ENCODE peak calls at places on chromosomes 2 and 18, in nine cellular contexts. S, H, M, P, A, K, F, O and R are unnamed samples.
A peak's percentile ranks its signal among the peaks of the same experiment; 100 is the strongest.

GRCh38 chr2:207487650-207488315 is 42.0 kb upstream of the CREB1 start:
- DNase-seq in F (peak; percentile 77), H (peak; percentile 79), M (no peak), P (peak; percentile 81), S (no peak), A (no peak), K (no peak), O (peak; percentile 76), R (no peak)

GRCh38 chr18:76349067-76349715 is 145.9 kb downstream of the ZNF516 start:
- DNase-seq in A (peak; percentile 68), K (peak; percentile 78), H (peak; percentile 96), M (no peak), S (peak; percentile 78), F (peak; percentile 76), O (peak; percentile 79), P (no peak), R (peak; percentile 95)

GRCh38 chr2:19508-19907 is 26.8 kb downstream of the FAM110C start:
- DNase-seq in K (no peak), A (no peak), M (no peak), S (no peak), P (no peak), H (no peak), O (no peak), F (no peak), R (no peak)

GRCh38 chr2:75100011-75100680 is 99.2 kb downstream of the TACR1 start:
- DNase-seq in S (no peak), F (peak; percentile 65), A (no peak), K (no peak), P (peak; percentile 68), H (peak; percentile 65), M (peak; percentile 42), O (peak; percentile 32), R (peak; percentile 78)

GRCh38 chr18:31684279-31685096 is at the start of gene B4GALT6:
- DNase-seq in H (peak; percentile 93), F (peak; percentile 48), P (no peak), K (peak; percentile 31), A (peak; percentile 12), M (no peak), S (peak; percentile 65), O (peak; percentile 35), R (peak; percentile 56)

GRCh38 chr18:34929336-34929780 is 111.9 kb upstream of the MAPRE2 start:
- DNase-seq in K (no peak), P (peak; percentile 16), O (peak; percentile 68), H (no peak), M (peak; percentile 82), A (peak; percentile 14), S (no peak), F (peak; percentile 92), R (no peak)

GRCh38 chr2:120448427-120448826 is 102.5 kb downstream of the INHBB start:
- DNase-seq in F (no peak), P (no peak), S (no peak), A (no peak), O (no peak), M (no peak), K (no peak), H (no peak), R (no peak)

GRCh38 chr18:53567935-53568574 is 656.4 kb downstream of the MBD2 start:
- DNase-seq in O (peak; percentile 57), P (peak; percentile 3), M (no peak), A (peak; percentile 7), F (peak; percentile 18), H (no peak), S (peak; percentile 22), K (peak; percentile 28), R (peak; percentile 67)

DNA sequence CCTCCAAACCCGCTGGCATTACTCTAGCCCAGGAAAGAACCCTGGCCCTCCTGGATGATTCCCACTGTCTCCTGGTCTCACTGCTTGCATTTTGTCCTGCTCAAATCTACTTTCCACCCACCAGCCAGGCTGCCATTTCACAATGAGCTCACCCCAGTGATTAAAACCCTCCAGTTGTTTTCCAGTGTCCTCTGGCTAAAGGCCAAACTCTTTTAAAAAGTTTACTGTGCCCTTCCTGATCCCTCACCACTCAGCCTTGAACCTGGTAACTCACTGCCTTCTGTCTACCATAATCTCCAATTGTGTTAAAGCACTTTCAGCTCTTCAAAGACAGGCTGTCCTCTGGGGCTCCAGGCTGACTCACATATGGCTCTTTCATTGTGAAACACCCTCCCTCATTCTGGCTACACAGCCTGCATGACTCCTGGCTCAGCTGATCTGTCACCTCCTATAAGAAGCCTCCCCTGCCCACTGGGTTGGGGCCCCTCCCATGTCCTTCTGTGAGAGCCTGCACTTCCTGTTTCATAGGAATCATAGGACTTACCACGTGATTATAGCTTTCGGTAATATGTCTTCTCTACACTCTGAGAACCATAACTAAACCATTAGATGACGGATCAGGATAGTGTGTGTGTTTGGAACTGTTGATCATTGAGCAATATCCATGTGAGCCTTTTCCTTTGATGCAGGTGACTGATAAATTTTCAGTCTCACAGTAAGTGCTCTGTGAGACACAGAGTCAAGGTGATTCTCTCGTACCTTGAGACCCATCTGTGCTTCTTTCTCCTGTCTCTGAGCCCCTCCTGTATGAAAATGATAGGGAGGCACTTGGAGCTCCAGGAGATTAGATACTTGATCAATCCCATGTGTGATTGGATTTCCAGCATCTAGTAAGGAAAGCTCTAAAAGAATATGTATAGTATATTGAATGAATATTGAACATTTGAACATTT is 590.8 kb upstream of the ID2 start:
- DNase-seq in P (peak; percentile 76), F (peak; percentile 86), O (peak; percentile 95), K (peak; percentile 7), A (peak; percentile 36), M (peak; percentile 43), S (peak; percentile 83), H (peak; percentile 94), R (peak; percentile 64)
- H3K4me3 ChIP-seq in P (no peak overlapping the region), F (no peak overlapping the region), O (no peak overlapping the region), K (no peak overlapping the region), A (no peak overlapping the region), M (no peak overlapping the region), S (no peak overlapping the region), H (peak overlapping the region; percentile 5), R (no peak overlapping the region)

DNA sequence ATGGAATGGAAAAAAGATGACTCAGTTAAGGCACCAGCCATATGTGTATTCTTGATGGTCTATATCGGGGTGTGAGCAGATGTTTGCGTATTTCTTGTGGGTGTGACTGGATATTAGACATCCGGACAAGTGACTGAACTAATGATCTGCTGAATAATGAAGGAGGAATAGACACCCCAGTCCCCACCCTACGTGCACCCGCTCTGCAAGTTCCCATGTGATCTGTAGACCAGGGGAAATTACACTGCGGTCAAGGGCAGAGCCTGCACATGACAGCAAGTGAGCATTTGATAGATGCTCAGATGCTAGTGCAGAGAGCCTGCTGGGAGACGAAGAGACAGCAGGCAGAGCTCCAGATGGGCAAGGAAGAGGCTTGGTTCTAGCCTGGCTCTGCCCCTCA is 12.4 kb upstream of the PRLH start:
- DNase-seq in H (peak; percentile 38), A (no peak), S (no peak), F (no peak), M (no peak), P (no peak), O (no peak), K (no peak), R (no peak)
- H3K4me3 ChIP-seq in H (no peak overlapping the region), A (no peak overlapping the region), S (no peak overlapping the region), F (no peak overlapping the region), M (no peak overlapping the region), P (no peak overlapping the region), O (no peak overlapping the region), K (no peak overlapping the region), R (no peak overlapping the region)

GRCh38 chr18:54829856-54830255 is 1.6 kb downstream of the RAB27B start:
- DNase-seq in H (no peak), O (no peak), K (no peak), P (no peak), S (no peak), A (no peak), M (no peak), F (peak; percentile 45), R (no peak)
- H3K4me3 ChIP-seq in H (peak overlapping the region; percentile 5), O (peak overlapping the region; percentile 69), K (no peak overlapping the region), P (no peak overlapping the region), S (no peak overlapping the region), A (no peak overlapping the region), M (no peak overlapping the region), F (peak overlapping the region; percentile 9), R (no peak overlapping the region)

GRCh38 chr2:66577331-66578041 is 142.6 kb downstream of the MEIS1 start:
- DNase-seq in H (no peak), K (no peak), S (peak; percentile 59), F (peak; percentile 60), M (no peak), O (no peak), P (no peak), A (no peak), R (no peak)

GRCh38 chr2:66579494-66579893 is 144.6 kb downstream of the MEIS1 start:
- DNase-seq in M (no peak), O (no peak), A (no peak), F (no peak), P (no peak), S (no peak), K (no peak), H (no peak), R (no peak)

GRCh38 chr2:66578853-66579158 is 143.9 kb downstream of the MEIS1 start:
- DNase-seq in K (no peak), F (no peak), O (no peak), M (no peak), S (no peak), P (no peak), H (no peak), A (no peak), R (no peak)

GRCh38 chr2:66576381-66577330 is 141.7 kb downstream of the MEIS1 start:
- DNase-seq in F (peak; percentile 82), K (no peak), A (no peak), H (peak; percentile 85), M (no peak), S (peak; percentile 52), O (peak; percentile 64), P (no peak), R (no peak)

GRCh38 chr2:66578067-66578852 is 143.3 kb downstream of the MEIS1 start:
- DNase-seq in K (no peak), O (no peak), P (no peak), A (no peak), F (peak; percentile 70), H (no peak), S (no peak), M (no peak), R (no peak)
- H3K4me3 ChIP-seq in K (no peak overlapping the region), O (no peak overlapping the region), P (no peak overlapping the region), A (no peak overlapping the region), F (peak overlapping the region; percentile 66), H (no peak overlapping the region), S (no peak overlapping the region), M (no peak overlapping the region), R (no peak overlapping the region)